ENCODE peak calls at places on chromosomes 13 and 19, in four cellular contexts. One of them, this sample, is unnamed.
A peak's percentile ranks its signal among the peaks of the same experiment; 100 is the strongest.

GRCh38 chr13:113413898-113414282 is 39.4 kb downstream of the ADPRHL1 start:
- DNase-seq in neural crest cell: no peak
- DNase-seq in GM23248: peak; percentile 51
- DNase-seq in non-pigmented ciliary epithelial cell: no peak
- DNase-seq in this sample: no peak

GRCh38 chr13:63156816-63157215 is 1741.2 kb upstream of the PCDH20 start:
- DNase-seq in non-pigmented ciliary epithelial cell: no peak
- DNase-seq in GM23248: no peak
- DNase-seq in neural crest cell: no peak
- DNase-seq in this sample: no peak

GRCh38 chr19:33389574-33390119 is 16.1 kb downstream of the CEBPG start:
- DNase-seq in GM23248: no peak
- DNase-seq in non-pigmented ciliary epithelial cell: no peak
- DNase-seq in neural crest cell: no peak
- DNase-seq in this sample: no peak

GRCh38 chr13:75879656-75880055 is 243.5 kb downstream of the LMO7 start:
- DNase-seq in non-pigmented ciliary epithelial cell: no peak
- DNase-seq in neural crest cell: no peak
- DNase-seq in GM23248: no peak
- DNase-seq in this sample: no peak

GRCh38 chr19:10533656-10534386 is 9.9 kb upstream of the ATG4D start:
- DNase-seq in non-pigmented ciliary epithelial cell: peak; percentile 20
- DNase-seq in neural crest cell: no peak
- DNase-seq in GM23248: peak; percentile 79
- DNase-seq in this sample: no peak

GRCh38 chr19:33273881-33274662 is 28.3 kb downstream of the CEBPA start:
- DNase-seq in non-pigmented ciliary epithelial cell: peak; percentile 57
- DNase-seq in GM23248: peak; percentile 94
- DNase-seq in neural crest cell: no peak
- DNase-seq in this sample: no peak

GRCh38 chr13:33185853-33186252 is 99.7 kb downstream of the STARD13 start:
- DNase-seq in non-pigmented ciliary epithelial cell: no peak
- DNase-seq in GM23248: no peak
- DNase-seq in neural crest cell: no peak
- DNase-seq in this sample: no peak

GRCh38 chr13:107370036-107370785 is 802.3 kb upstream of the ARGLU1 start:
- DNase-seq in non-pigmented ciliary epithelial cell: no peak
- DNase-seq in GM23248: peak; percentile 88
- DNase-seq in neural crest cell: no peak
- DNase-seq in this sample: no peak

GRCh38 chr13:90156390-90156789 is 1191.1 kb upstream of the MIR17HG start:
- DNase-seq in neural crest cell: no peak
- DNase-seq in non-pigmented ciliary epithelial cell: no peak
- DNase-seq in GM23248: no peak
- DNase-seq in this sample: no peak

GRCh38 chr13:20528451-20528850 is 2.8 kb upstream of the CRYL1 start:
- DNase-seq in non-pigmented ciliary epithelial cell: no peak
- DNase-seq in neural crest cell: no peak
- DNase-seq in GM23248: no peak
- DNase-seq in this sample: no peak

GRCh38 chr13:44231786-44232516 is 141.7 kb upstream of the SERP2 start:
- DNase-seq in neural crest cell: no peak
- DNase-seq in GM23248: peak; percentile 95
- DNase-seq in non-pigmented ciliary epithelial cell: peak; percentile 92
- DNase-seq in this sample: no peak

GRCh38 chr19:4977299-4978174 is 8.6 kb downstream of the KDM4B start:
- DNase-seq in neural crest cell: no peak
- DNase-seq in GM23248: peak; percentile 98
- DNase-seq in non-pigmented ciliary epithelial cell: peak; percentile 88
- DNase-seq in this sample: no peak

GRCh38 chr19:6412111-6412999 is 12.3 kb downstream of the KHSRP start:
- DNase-seq in GM23248: peak; percentile 32
- DNase-seq in neural crest cell: no peak
- DNase-seq in non-pigmented ciliary epithelial cell: no peak
- DNase-seq in this sample: peak; percentile 70

GRCh38 chr19:38990949-38991697 is 15.6 kb upstream of the FBXO17 start:
- DNase-seq in neural crest cell: no peak
- DNase-seq in GM23248: peak; percentile 58
- DNase-seq in non-pigmented ciliary epithelial cell: no peak
- DNase-seq in this sample: no peak

GRCh38 chr13:86445584-86446140 is 646.4 kb upstream of the SLITRK6 start:
- DNase-seq in neural crest cell: no peak
- DNase-seq in GM23248: peak; percentile 5
- DNase-seq in non-pigmented ciliary epithelial cell: peak; percentile 11
- DNase-seq in this sample: no peak

GRCh38 chr13:22311734-22312404 is 641.0 kb downstream of the FGF9 start:
- DNase-seq in GM23248: no peak
- DNase-seq in neural crest cell: no peak
- DNase-seq in non-pigmented ciliary epithelial cell: no peak
- DNase-seq in this sample: no peak

GRCh38 chr13:110479648-110480047 is 81.9 kb downstream of the RAB20 start:
- DNase-seq in non-pigmented ciliary epithelial cell: no peak
- DNase-seq in neural crest cell: no peak
- DNase-seq in GM23248: no peak
- DNase-seq in this sample: no peak

GRCh38 chr13:110289174-110289573 is 17.8 kb downstream of the COL4A1 start:
- DNase-seq in neural crest cell: no peak
- DNase-seq in non-pigmented ciliary epithelial cell: no peak
- DNase-seq in GM23248: no peak
- DNase-seq in this sample: no peak

GRCh38 chr19:40139533-40140287 is 49.0 kb upstream of the ZNF780A start:
- DNase-seq in neural crest cell: no peak
- DNase-seq in non-pigmented ciliary epithelial cell: no peak
- DNase-seq in GM23248: peak; percentile 78
- DNase-seq in this sample: no peak

This sample was measured in ecto neural progenitor cell.